ENCODE peak calls at places on chromosomes 16 and 17, in four cellular contexts. V is substantia nigra, S is IMR-90, C is AG04450. N is an unnamed sample.

GRCh38 chr16:65375651-65376050 is 253.8 kb upstream of the CDH11 start:
- DNase-seq in V (no peak), S (peak; percentile 58), C (no peak), N (peak; percentile 73)

GRCh38 chr17:489758-490329 is 137.2 kb upstream of the RPH3AL start:
- DNase-seq in V (no peak), S (peak; percentile 44), C (no peak), N (no peak)

GRCh38 chr17:11384131-11384530 is 143.1 kb downstream of the SHISA6 start:
- DNase-seq in V (no peak), S (no peak), C (no peak), N (no peak)

GRCh38 chr16:57667526-57668258 is 414 bp upstream of the ADGRG3 start:
- DNase-seq in V (no peak), S (peak; percentile 38), C (no peak), N (no peak)

GRCh38 chr17:56597495-56597990 is 4.0 kb downstream of the NOG start:
- DNase-seq in V (no peak), S (peak; percentile 26), C (no peak), N (no peak)

GRCh38 chr17:43671075-43671692 is 9.5 kb upstream of the MEOX1 start:
- DNase-seq in V (no peak), S (no peak), C (no peak), N (no peak)

GRCh38 chr17:1060991-1061390 is 64.1 kb downstream of the TIMM22 start:
- DNase-seq in V (no peak), S (peak; percentile 99), C (peak; percentile 93), N (peak; percentile 94)

GRCh38 chr16:87657621-87658192 is 55.4 kb downstream of the JPH3 start:
- DNase-seq in V (no peak), S (no peak), C (no peak), N (no peak)

GRCh38 chr17:75723201-75723930 is 2.1 kb downstream of the ITGB4 start:
- DNase-seq in V (no peak), S (no peak), C (no peak), N (peak; percentile 36)

GRCh38 chr16:85082553-85083050 is 29.7 kb downstream of the CIBAR2 start:
- DNase-seq in V (no peak), S (no peak), C (no peak), N (no peak)

GRCh38 chr17:67400193-67400592 is 23.1 kb downstream of the PITPNC1 start:
- DNase-seq in V (no peak), S (peak; percentile 12), C (no peak), N (no peak)

GRCh38 chr17:40451420-40451819 is 8.2 kb downstream of the IGFBP4 start:
- DNase-seq in V (no peak), S (peak; percentile 91), C (peak; percentile 84), N (no peak)

GRCh38 chr17:82779541-82779940 is 27.7 kb downstream of the TBCD start:
- DNase-seq in V (no peak), S (no peak), C (no peak), N (no peak)

GRCh38 chr17:8994319-8994718 is 27.0 kb upstream of the NTN1 start:
- DNase-seq in V (peak; percentile 54), S (peak; percentile 23), C (peak; percentile 3), N (no peak)

GRCh38 chr16:2147981-2148671 is at the start of gene RAB26:
- DNase-seq in V (no peak), S (peak; percentile 33), C (no peak), N (peak; percentile 75)

GRCh38 chr17:30378191-30378796 is 433 bp upstream of the CPD start:
- DNase-seq in V (no peak), S (peak; percentile 11), C (no peak), N (no peak)

GRCh38 chr16:30724641-30725464 is 23.4 kb upstream of the PHKG2 start:
- DNase-seq in V (no peak), S (no peak), C (no peak), N (no peak)

GRCh38 chr17:8275421-8276290 is 12.8 kb upstream of the RANGRF start:
- DNase-seq in V (no peak), S (peak; percentile 34), C (no peak), N (no peak)

GRCh38 chr17:64326420-64327054 is 63.5 kb upstream of the TEX2 start:
- DNase-seq in V (no peak), S (no peak), C (no peak), N (peak; percentile 24)
- H3K27ac ChIP-seq in V (no peak overlapping the region), S (no peak overlapping the region), C (no peak overlapping the region), N (peak overlapping the region; percentile 95)

GRCh38 chr17:77163001-77163400 is 22.2 kb downstream of the SEC14L1 start:
- DNase-seq in V (no peak), S (peak; percentile 19), C (no peak), N (no peak)

GRCh38 chr17:77163521-77164280 is 22.9 kb downstream of the SEC14L1 start:
- DNase-seq in V (no peak), S (no peak), C (no peak), N (no peak)

GRCh38 chr17:77161953-77162352 is 21.2 kb downstream of the SEC14L1 start:
- DNase-seq in V (no peak), S (no peak), C (no peak), N (no peak)

GRCh38 chr17:77165577-77165976 is 24.8 kb downstream of the SEC14L1 start:
- DNase-seq in V (no peak), S (no peak), C (no peak), N (no peak)

GRCh38 chr17:77164483-77165030 is 23.8 kb downstream of the SEC14L1 start:
- DNase-seq in V (no peak), S (peak; percentile 53), C (no peak), N (no peak)
- H3K27ac ChIP-seq in V (peak overlapping the region; percentile 98), S (peak overlapping the region; percentile 25), C (peak overlapping the region; percentile 68), N (peak overlapping the region; percentile 22)

GRCh38 chr17:4716081-4716480 is 5.6 kb downstream of the ARRB2 start:
- DNase-seq in V (no peak), S (no peak), C (no peak), N (no peak)
- H3K27ac ChIP-seq in V (no peak overlapping the region), S (no peak overlapping the region), C (no peak overlapping the region), N (peak overlapping the region; percentile 17)

GRCh38 chr17:77038860-77039555 is 101.8 kb upstream of the SEC14L1 start:
- DNase-seq in V (no peak), S (no peak), C (no peak), N (no peak)
- H3K27ac ChIP-seq in V (no peak overlapping the region), S (no peak overlapping the region), C (no peak overlapping the region), N (no peak overlapping the region)

GRCh38 chr17:73308017-73308823 is 3.6 kb downstream of the CDC42EP4 start:
- DNase-seq in V (no peak), S (peak; percentile 93), C (no peak), N (peak; percentile 84)
- H3K27ac ChIP-seq in V (no peak overlapping the region), S (peak overlapping the region; percentile 86), C (peak overlapping the region; percentile 65), N (peak overlapping the region; percentile 94)

GRCh38 chr16:21339269-21339641 is 61.2 kb upstream of the CRYM start:
- DNase-seq in V (no peak), S (no peak), C (no peak), N (no peak)
- H3K27ac ChIP-seq in V (no peak overlapping the region), S (no peak overlapping the region), C (no peak overlapping the region), N (no peak overlapping the region)

N was measured in RWPE1.